ENCODE peak calls at places on chromosomes 11 and 22, in ten cellular contexts. Y is cardiac muscle cell, N is neural progenitor cell, Z is testis, A is psoas muscle, X is left ventricle myocardium inferior, W is upper lobe of right lung, U is PC-9, J is pancreas, E is adrenal gland. K is an unnamed sample.

GRCh38 chr22:26590525-26590858 is 560 bp upstream of the TPST2 start:
- DNase-seq in Y (no peak), N (no peak), Z (no peak), A (no peak), X (no peak), W (no peak), U (no peak), J (no peak), E (no peak), K (no peak)

GRCh38 chr22:23109441-23109978 is 32.3 kb downstream of the RSPH14 start:
- DNase-seq in Y (no peak), N (no peak), Z (no peak), A (no peak), X (no peak), W (no peak), U (no peak), J (no peak), E (no peak), K (no peak)

GRCh38 chr11:46345881-46346484 is 1.3 kb upstream of the DGKZ start:
- DNase-seq in Y (no peak), N (no peak), Z (no peak), A (no peak), X (no peak), W (no peak), U (no peak), J (no peak), E (no peak), K (no peak)

GRCh38 chr11:18958221-18958910 is 19.2 kb upstream of the MRGPRX1 start:
- DNase-seq in Y (no peak), N (no peak), Z (no peak), A (no peak), X (no peak), W (no peak), U (peak; percentile 79), J (no peak), E (no peak), K (no peak)

GRCh38 chr11:118918686-118919280 is 6.9 kb downstream of the BCL9L start:
- DNase-seq in Y (no peak), N (no peak), Z (peak; percentile 40), A (no peak), X (no peak), W (no peak), U (no peak), J (no peak), E (no peak), K (no peak)

GRCh38 chr11:47533690-47534135 is 19.2 kb downstream of the CELF1 start:
- DNase-seq in Y (no peak), N (no peak), Z (no peak), A (no peak), X (no peak), W (no peak), U (no peak), J (no peak), E (no peak), K (no peak)

GRCh38 chr11:67271548-67272284 is 5.4 kb downstream of the GRK2 start:
- DNase-seq in Y (no peak), N (no peak), Z (no peak), A (no peak), X (no peak), W (peak; percentile 67), U (no peak), J (peak; percentile 4), E (no peak), K (peak; percentile 55)

GRCh38 chr11:46766656-46767055 is 47.6 kb downstream of the F2 start:
- DNase-seq in Y (no peak), N (no peak), Z (no peak), A (no peak), X (no peak), W (no peak), U (no peak), J (no peak), E (no peak), K (no peak)

GRCh38 chr11:118615282-118615979 is 8.0 kb downstream of the PHLDB1 start:
- DNase-seq in Y (peak; percentile 84), N (peak; percentile 90), Z (no peak), A (no peak), X (no peak), W (peak; percentile 43), U (peak; percentile 67), J (no peak), E (peak; percentile 12), K (peak; percentile 41)

GRCh38 chr11:35980646-35981402 is 37.0 kb downstream of the LDLRAD3 start:
- DNase-seq in Y (no peak), N (no peak), Z (no peak), A (no peak), X (no peak), W (no peak), U (no peak), J (no peak), E (no peak), K (no peak)

GRCh38 chr11:112612283-112612849 is 348.9 kb upstream of the NCAM1 start:
- DNase-seq in Y (peak; percentile 42), N (peak; percentile 65), Z (no peak), A (no peak), X (no peak), W (no peak), U (peak; percentile 46), J (no peak), E (no peak), K (no peak)

GRCh38 chr11:112613051-112613972 is 347.9 kb upstream of the NCAM1 start:
- DNase-seq in Y (no peak), N (no peak), Z (no peak), A (no peak), X (no peak), W (no peak), U (peak; percentile 86), J (peak; percentile 61), E (peak; percentile 42), K (no peak)

GRCh38 chr11:112608466-112608865 is 347.8 kb upstream of the PLET1 start:
- DNase-seq in Y (no peak), N (no peak), Z (no peak), A (no peak), X (no peak), W (no peak), U (no peak), J (no peak), E (no peak), K (no peak)

GRCh38 chr11:112610494-112610893 is 349.8 kb upstream of the PLET1 start:
- DNase-seq in Y (no peak), N (no peak), Z (no peak), A (no peak), X (no peak), W (no peak), U (no peak), J (no peak), E (no peak), K (no peak)

DNA sequence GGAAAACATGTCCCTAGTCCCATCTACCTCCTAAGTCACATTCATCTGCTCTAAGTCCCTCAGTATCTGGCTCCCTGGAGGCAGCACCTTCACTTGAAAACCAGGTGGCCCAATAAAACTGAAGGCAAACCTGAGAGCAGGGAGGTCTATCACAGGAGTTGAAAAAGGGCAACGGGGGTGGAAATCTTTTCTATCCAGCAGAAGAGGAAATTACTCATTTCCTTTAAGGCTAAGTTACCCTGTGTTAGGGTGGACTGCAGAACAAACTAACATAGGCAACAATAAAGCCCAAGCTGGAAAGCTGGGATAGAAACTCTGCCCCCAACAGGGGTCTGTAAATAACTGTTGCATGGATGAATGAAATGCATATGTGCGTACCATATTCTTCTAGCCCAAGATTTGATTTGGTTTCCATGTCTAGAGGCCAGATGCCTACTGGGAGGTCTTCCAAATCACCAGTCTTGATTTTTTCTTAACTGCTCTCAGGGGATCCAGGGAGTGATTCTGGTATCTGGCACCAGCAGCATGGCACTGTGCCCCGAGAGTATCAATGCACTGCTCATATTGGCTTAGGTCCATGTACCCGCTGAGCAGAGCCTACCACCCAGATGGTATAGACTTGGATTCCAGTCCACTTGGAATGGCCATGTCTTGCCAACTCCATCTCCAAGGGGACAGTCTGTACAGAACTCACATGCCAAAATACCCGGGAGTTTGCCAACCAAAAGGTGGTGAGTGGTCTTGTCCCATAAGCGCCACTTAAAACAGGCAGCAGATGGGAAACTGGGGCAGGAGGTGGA is 350.0 kb upstream of the NCAM1 start:
- DNase-seq in Y (no peak), N (no peak), Z (no peak), A (no peak), X (no peak), W (no peak), U (no peak), J (no peak), E (no peak), K (no peak)
- H3K4me1 ChIP-seq in Y (peaks cover 9% of the 10 kb centered on the region), N (peaks cover 5% of the 10 kb centered on the region), Z (no peaks in the 10 kb centered on the region), A (peaks cover 11% of the 10 kb centered on the region), X (peaks cover 33% of the 10 kb centered on the region), W (no peaks in the 10 kb centered on the region), U (peaks cover 31% of the 10 kb centered on the region), J (no peaks in the 10 kb centered on the region), E (no peaks in the 10 kb centered on the region), K (peaks cover 5% of the 10 kb centered on the region)

DNA sequence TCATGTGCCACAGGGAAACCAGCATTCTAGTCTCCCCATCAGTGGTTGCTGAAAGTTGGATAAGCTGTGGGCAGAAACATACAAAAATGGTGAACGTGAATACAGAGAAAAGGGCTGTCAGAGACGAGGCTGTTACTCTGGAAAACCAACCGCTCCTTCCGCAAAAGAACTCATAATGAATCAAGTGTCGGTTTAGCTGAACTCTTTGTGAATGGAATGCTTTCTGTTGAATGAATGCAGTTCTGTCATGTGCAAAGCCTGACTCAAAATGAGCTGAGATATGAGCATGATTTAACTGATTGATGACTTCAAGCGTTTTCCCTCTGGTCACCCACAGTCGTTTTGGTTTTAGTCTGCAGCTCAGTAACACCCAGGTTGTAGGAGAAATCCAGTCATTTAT is 298.3 kb downstream of the ETS1 start:
- DNase-seq in Y (no peak), N (no peak), Z (no peak), A (no peak), X (no peak), W (no peak), U (no peak), J (no peak), E (no peak), K (no peak)
- TF ChIP-seq CTCF in Y (no peak), N (no peak), Z (no peak), A (no peak), X (no peak), W (no peak), U (no peak), J (no peak), E (no peak), K (no peak)

GRCh38 chr11:61446211-61446651 is 16.3 kb downstream of the SDHAF2 start:
- DNase-seq in Y (peak; percentile 94), N (peak; percentile 97), Z (peak; percentile 94), A (peak; percentile 93), X (peak; percentile 91), W (peak; percentile 93), U (peak; percentile 82), J (peak; percentile 74), E (peak; percentile 92), K (peak; percentile 91)
- H3K27ac ChIP-seq in Y (peak overlapping the region; percentile 94), N (no peak overlapping the region), Z (peak overlapping the region; percentile 18), A (peak overlapping the region; percentile 89), X (peak overlapping the region; percentile 89), W (peak overlapping the region; percentile 37), U (no peak overlapping the region), J (no peak overlapping the region), E (peak overlapping the region; percentile 57), K (no peak overlapping the region)

GRCh38 chr22:50471962-50472361 is 2.9 kb downstream of the SBF1 start:
- DNase-seq in Y (no peak), N (no peak), Z (no peak), A (no peak), X (no peak), W (no peak), U (no peak), J (no peak), E (no peak), K (no peak)
- H3K4me1 ChIP-seq in Y (no peaks in the 10 kb centered on the region), N (peaks cover 15% of the 10 kb centered on the region), Z (peaks cover 19% of the 10 kb centered on the region), A (peaks cover 50% of the 10 kb centered on the region), X (peaks cover 73% of the 10 kb centered on the region), W (peaks cover 52% of the 10 kb centered on the region), U (peaks cover 60% of the 10 kb centered on the region), J (peaks cover 33% of the 10 kb centered on the region), E (peaks cover 30% of the 10 kb centered on the region), K (peaks cover 60% of the 10 kb centered on the region)

GRCh38 chr22:17896552-17896951 is 122.3 kb upstream of the BID start:
- DNase-seq in Y (peak; percentile 51), N (peak; percentile 69), Z (peak; percentile 74), A (peak; percentile 75), X (peak; percentile 44), W (no peak), U (no peak), J (peak; percentile 26), E (peak; percentile 72), K (no peak)
- TF ChIP-seq CTCF in Y (peak; percentile 45), N (peak; percentile 58), Z (peak; percentile 21), A (peak; percentile 62), X (peak; percentile 59), W (peak; percentile 20), U (peak; percentile 26), J (peak; percentile 29), E (peak; percentile 55), K (peak; percentile 22)